ENCODE peak calls at places on chromosomes 6 and 20, in ten cellular contexts. P is stomach; G is Caco-2; Z is A549; J is CD8-positive, alpha-beta memory T cell; W is left ventricle myocardium inferior; B is IMR-90; I is pancreas; T is Peyer's patch; F is heart left ventricle. R is an unnamed sample.

GRCh38 chr6:24009319-24009718 is 116.7 kb upstream of the NRSN1 start:
- DNase-seq in F (no peak), J (no peak), Z (no peak), W (no peak), P (no peak), B (no peak), T (no peak), G (no peak), I (no peak), R (no peak)

GRCh38 chr6:42911171-42912021 is 4.5 kb upstream of the PTCRA start:
- DNase-seq in J (no peak), G (no peak), W (no peak), I (no peak), F (no peak), T (no peak), Z (no peak), B (no peak), P (no peak), R (no peak)

GRCh38 chr6:4336778-4337442 is 201.5 kb upstream of the ECI2 start:
- DNase-seq in J (no peak), F (no peak), B (no peak), G (peak; percentile 74), I (no peak), T (no peak), P (no peak), Z (no peak), W (no peak), R (no peak)

GRCh38 chr6:108651287-108651686 is 90.6 kb downstream of the FOXO3 start:
- DNase-seq in G (no peak), Z (no peak), F (no peak), B (no peak), J (no peak), W (no peak), T (no peak), P (no peak), I (no peak), R (no peak)

GRCh38 chr6:10582774-10583508 is 61.8 kb downstream of the GCNT2 start:
- DNase-seq in F (no peak), W (no peak), B (no peak), I (peak; percentile 75), Z (no peak), T (no peak), P (peak; percentile 83), G (no peak), J (no peak), R (no peak)

GRCh38 chr20:47326718-47327137 is 29.8 kb downstream of the ZMYND8 start:
- DNase-seq in T (no peak), Z (peak; percentile 74), J (no peak), W (no peak), P (no peak), I (no peak), B (peak; percentile 85), F (no peak), G (no peak), R (no peak)

GRCh38 chr6:165677091-165677490 is 14.1 kb upstream of the PDE10A start:
- DNase-seq in P (no peak), B (no peak), Z (no peak), W (no peak), I (no peak), T (no peak), G (no peak), J (no peak), F (no peak), R (no peak)

GRCh38 chr6:168121308-168121665 is 42.3 kb upstream of the FRMD1 start:
- DNase-seq in P (no peak), G (no peak), W (no peak), J (no peak), F (no peak), T (no peak), B (no peak), Z (no peak), I (peak; percentile 7), R (no peak)

GRCh38 chr6:64034331-64034730 is 398.7 kb downstream of the PHF3 start:
- DNase-seq in G (no peak), Z (no peak), I (no peak), T (no peak), F (no peak), W (no peak), J (no peak), P (no peak), B (peak; percentile 17), R (no peak)

GRCh38 chr20:2809690-2810089 is 5.1 kb upstream of the C20orf141 start:
- DNase-seq in P (no peak), W (no peak), Z (no peak), J (no peak), T (no peak), G (no peak), I (no peak), B (no peak), F (no peak), R (no peak)

GRCh38 chr6:71468841-71469750 is 180.5 kb downstream of the OGFRL1 start:
- DNase-seq in J (no peak), W (no peak), T (no peak), F (peak; percentile 34), I (no peak), Z (no peak), G (no peak), B (peak; percentile 95), P (no peak), R (no peak)

GRCh38 chr6:151437401-151437800 is 14.5 kb downstream of the RMND1 start:
- DNase-seq in I (no peak), P (no peak), F (no peak), J (no peak), B (peak; percentile 51), T (no peak), G (no peak), W (no peak), Z (no peak), R (no peak)
- H3K4me1 ChIP-seq in I (peaks cover 5% of the 10 kb centered on the region), P (peaks cover 28% of the 10 kb centered on the region), F (peaks cover 27% of the 10 kb centered on the region), J (peaks cover 17% of the 10 kb centered on the region), B (peaks cover 2% of the 10 kb centered on the region), T (no peaks in the 10 kb centered on the region), G (peaks cover 33% of the 10 kb centered on the region), W (peaks cover 49% of the 10 kb centered on the region), Z (peaks cover 27% of the 10 kb centered on the region), R (peaks cover 4% of the 10 kb centered on the region)

DNA sequence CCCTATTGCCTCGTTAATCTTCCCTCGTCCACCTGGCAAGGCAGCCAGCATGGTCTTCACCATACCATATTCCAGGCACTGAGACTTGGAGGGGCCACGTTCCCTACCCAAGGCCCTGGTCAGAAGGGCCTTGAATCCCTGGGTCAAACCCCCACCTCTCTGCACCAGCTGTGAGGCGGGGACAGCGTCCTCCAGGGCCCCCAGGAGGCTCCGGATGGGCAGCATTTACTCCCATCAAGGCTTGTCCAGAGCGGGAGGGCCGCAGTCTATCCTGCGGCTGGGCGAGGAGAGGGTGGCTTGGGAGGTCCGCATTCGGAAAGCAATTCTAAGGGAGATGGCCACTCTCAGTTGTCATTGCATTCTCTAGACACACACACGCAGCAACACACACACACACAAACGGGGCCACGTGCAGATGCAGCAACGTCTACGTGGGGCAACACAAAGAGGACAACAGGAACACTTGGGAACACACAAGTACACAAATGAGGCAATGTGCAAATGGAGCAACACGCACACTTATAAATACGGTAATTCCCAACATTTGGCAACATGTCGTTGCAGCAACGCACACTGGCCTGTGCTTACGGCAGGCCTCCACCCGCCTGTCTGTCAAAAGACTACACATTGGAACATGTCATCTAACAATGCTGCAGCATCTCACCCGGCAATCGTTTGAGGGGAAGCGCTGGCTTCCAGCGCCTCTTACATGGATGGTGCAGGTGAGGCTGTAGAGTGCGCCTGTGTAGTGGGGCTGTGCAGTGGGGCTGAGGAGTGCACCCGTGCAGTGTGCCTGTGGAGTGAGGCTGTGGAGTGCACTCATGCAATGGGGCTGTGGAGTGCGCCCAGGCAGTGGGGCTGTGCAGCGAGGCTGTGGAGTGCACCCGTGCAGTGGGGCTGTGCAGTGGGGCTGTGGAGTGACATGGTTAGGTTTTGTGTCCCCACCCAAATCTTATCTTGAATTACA is 12.9 kb upstream of the NTSR1 start:
- DNase-seq in F (no peak), J (peak; percentile 45), I (no peak), Z (no peak), B (no peak), T (no peak), W (no peak), P (no peak), G (no peak), R (no peak)
- H3K4me1 ChIP-seq in F (no peaks in the 10 kb centered on the region), J (no peaks in the 10 kb centered on the region), I (no peaks in the 10 kb centered on the region), Z (no peaks in the 10 kb centered on the region), B (no peaks in the 10 kb centered on the region), T (no peaks in the 10 kb centered on the region), W (no peaks in the 10 kb centered on the region), P (no peaks in the 10 kb centered on the region), G (no peaks in the 10 kb centered on the region), R (no peaks in the 10 kb centered on the region)

DNA sequence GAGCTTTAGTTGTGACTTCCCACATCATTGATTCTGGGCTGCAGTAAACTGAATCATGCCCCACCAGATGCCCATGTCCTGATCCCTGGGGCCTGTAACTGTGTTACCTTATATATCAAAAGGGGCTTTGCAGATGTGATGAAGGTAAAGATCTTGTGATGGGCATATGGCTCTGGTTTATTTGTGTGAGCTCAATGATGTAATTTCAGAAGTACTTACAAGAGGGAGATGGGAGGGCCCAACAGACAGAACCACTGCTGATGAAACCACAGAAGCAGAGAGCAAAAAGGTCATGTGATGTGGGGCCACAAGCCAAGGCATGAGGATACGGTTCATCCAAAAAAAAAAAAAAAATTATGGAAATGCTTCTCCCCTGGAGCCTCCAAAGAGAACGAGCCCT is 118.7 kb downstream of the TOX2 start:
- DNase-seq in Z (no peak), G (no peak), I (no peak), W (no peak), B (peak; percentile 21), J (no peak), P (no peak), T (no peak), F (no peak), R (no peak)
- H3K4me1 ChIP-seq in Z (peaks cover 4% of the 10 kb centered on the region), G (no peaks in the 10 kb centered on the region), I (no peaks in the 10 kb centered on the region), W (no peaks in the 10 kb centered on the region), B (no peaks in the 10 kb centered on the region), J (peaks cover 21% of the 10 kb centered on the region), P (no peaks in the 10 kb centered on the region), T (no peaks in the 10 kb centered on the region), F (no peaks in the 10 kb centered on the region), R (no peaks in the 10 kb centered on the region)

GRCh38 chr20:53751394-53752368 is 158.0 kb upstream of the ZNF217 start:
- DNase-seq in T (peak; percentile 66), P (peak; percentile 24), B (no peak), I (no peak), Z (peak; percentile 62), J (peak; percentile 59), W (no peak), G (no peak), F (no peak), R (peak; percentile 42)
- H3K4me1 ChIP-seq in T (no peaks in the 10 kb centered on the region), P (peaks cover 34% of the 10 kb centered on the region), B (peaks cover 22% of the 10 kb centered on the region), I (peaks cover 10% of the 10 kb centered on the region), Z (peaks cover 59% of the 10 kb centered on the region), J (peaks cover 73% of the 10 kb centered on the region), W (peaks cover 14% of the 10 kb centered on the region), G (peaks cover 73% of the 10 kb centered on the region), F (peaks cover 6% of the 10 kb centered on the region), R (peaks cover 2% of the 10 kb centered on the region)

DNA sequence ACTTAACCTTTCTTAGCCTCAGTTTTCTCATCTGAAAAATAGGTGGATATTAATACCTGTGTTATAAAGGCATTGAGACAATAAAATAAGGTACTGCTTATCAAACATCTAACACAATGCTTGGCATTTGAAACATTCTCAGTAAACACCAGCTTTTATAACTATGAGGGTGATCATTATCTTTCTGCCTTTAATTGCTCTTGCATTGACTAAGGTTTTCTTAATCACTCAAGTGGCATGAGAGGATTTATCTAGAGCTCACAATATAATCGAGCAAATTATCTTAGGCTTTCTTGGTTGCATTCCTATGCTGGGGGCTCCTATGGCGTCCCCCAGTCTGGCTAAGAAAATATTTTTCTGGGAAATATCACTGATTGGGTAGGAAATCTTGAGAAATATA is 716.4 kb upstream of the MARCKS start:
- DNase-seq in I (no peak), F (no peak), Z (no peak), J (no peak), P (no peak), T (no peak), W (no peak), G (no peak), B (no peak), R (no peak)
- H3K4me1 ChIP-seq in I (no peaks in the 10 kb centered on the region), F (peaks cover 5% of the 10 kb centered on the region), Z (no peaks in the 10 kb centered on the region), J (no peaks in the 10 kb centered on the region), P (no peaks in the 10 kb centered on the region), T (no peaks in the 10 kb centered on the region), W (peaks cover 11% of the 10 kb centered on the region), G (no peaks in the 10 kb centered on the region), B (no peaks in the 10 kb centered on the region), R (no peaks in the 10 kb centered on the region)

GRCh38 chr6:47481806-47482205 is 4.2 kb downstream of the CD2AP start:
- DNase-seq in F (no peak), J (no peak), W (no peak), G (no peak), Z (no peak), T (no peak), I (no peak), P (no peak), B (no peak), R (no peak)
- H3K4me1 ChIP-seq in F (peaks cover 20% of the 10 kb centered on the region), J (peaks cover 54% of the 10 kb centered on the region), W (peaks cover 66% of the 10 kb centered on the region), G (peaks cover 36% of the 10 kb centered on the region), Z (peaks cover 70% of the 10 kb centered on the region), T (no peaks in the 10 kb centered on the region), I (peaks cover 54% of the 10 kb centered on the region), P (peaks cover 69% of the 10 kb centered on the region), B (peaks cover 2% of the 10 kb centered on the region), R (peaks cover 5% of the 10 kb centered on the region)